ENCODE peak calls at places on chromosomes 7 and 10, in four cellular contexts. W is colonic mucosa; E is activated CD8-positive, alpha-beta memory T cell treated with anti-CD3 and anti-CD28 coated beads, Interleukin-2, amount 50 U/mL, for 48 hours; J is hepatocyte. I is an unnamed sample.

GRCh38 chr10:103025696-103026095 is 107.6 kb downstream of the CNNM2 start:
- DNase-seq in W (no peak), E (no peak), J (no peak), I (no peak)

GRCh38 chr10:116960066-116960465 is 44.9 kb downstream of the SHTN1 start:
- DNase-seq in W (no peak), E (no peak), J (no peak), I (no peak)

GRCh38 chr10:13614530-13615332 is 28.0 kb downstream of the PRPF18 start:
- DNase-seq in W (no peak), E (no peak), J (peak; percentile 42), I (no peak)

GRCh38 chr7:77933394-77933793 is 134.8 kb downstream of the PHTF2 start:
- DNase-seq in W (no peak), E (no peak), J (no peak), I (no peak)

GRCh38 chr10:102712089-102712488 is 2.1 kb downstream of the ARL3 start:
- DNase-seq in W (no peak), E (no peak), J (no peak), I (no peak)

GRCh38 chr7:158139499-158139898 is 448.1 kb downstream of the PTPRN2 start:
- DNase-seq in W (no peak), E (no peak), J (no peak), I (no peak)

GRCh38 chr10:106401161-106401560 is 763.3 kb downstream of the SORCS1 start:
- DNase-seq in W (no peak), E (no peak), J (no peak), I (no peak)

GRCh38 chr7:81944103-81944502 is 174.3 kb upstream of the HGF start:
- DNase-seq in W (no peak), E (no peak), J (no peak), I (no peak)

GRCh38 chr10:112307631-112308502 is 24.7 kb downstream of the TECTB start:
- DNase-seq in W (peak; percentile 37), E (peak; percentile 61), J (peak; percentile 72), I (no peak)

GRCh38 chr7:100515072-100515532 is 23.9 kb upstream of the AGFG2 start:
- DNase-seq in W (no peak), E (no peak), J (no peak), I (no peak)

GRCh38 chr10:21532694-21533576 is 1.1 kb upstream of the MLLT10 start:
- DNase-seq in W (no peak), E (no peak), J (no peak), I (no peak)

GRCh38 chr7:157442456-157442855 is 105.7 kb downstream of the DNAJB6 start:
- DNase-seq in W (no peak), E (no peak), J (no peak), I (peak; percentile 51)

GRCh38 chr10:127157506-127158205 is 38.7 kb downstream of the INSYN2A start:
- DNase-seq in W (no peak), E (no peak), J (no peak), I (no peak)